ENCODE peak calls at places on chromosomes 5 and 9, in seven cellular contexts. E, D, F, T, G, C and U are unnamed samples.

GRCh38 chr5:1015545-1015944 is 6.9 kb downstream of the NKD2 start:
- DNase-seq in E (no peak), D (no peak), T (no peak), F (no peak), C (no peak), G (no peak), U (no peak)

GRCh38 chr9:73230257-73230656 is 78.6 kb downstream of the ANXA1 start:
- DNase-seq in E (no peak), C (no peak), G (no peak), F (no peak), D (no peak), T (peak; percentile 4), U (no peak)

GRCh38 chr9:134842321-134842720 is 38.3 kb upstream of the FCN2 start:
- DNase-seq in G (no peak), T (no peak), F (no peak), C (no peak), E (no peak), D (no peak), U (no peak)

GRCh38 chr5:132963175-132964104 is at the start of gene AFF4:
- DNase-seq in C (peak; percentile 78), E (peak; percentile 99), D (peak; percentile 96), T (peak; percentile 98), F (peak; percentile 95), G (peak; percentile 75), U (peak; percentile 87)

GRCh38 chr5:160479926-160480325 is 58.3 kb downstream of the PTTG1 start:
- DNase-seq in C (no peak), F (peak; percentile 84), E (no peak), T (peak; percentile 38), G (no peak), D (no peak), U (peak; percentile 88)

GRCh38 chr9:133477992-133478850 is 678 bp downstream of the SLC2A6 start:
- DNase-seq in F (peak; percentile 17), T (no peak), G (no peak), D (no peak), E (peak; percentile 76), C (no peak), U (peak; percentile 8)

GRCh38 chr9:124800306-124801259 is 23.6 kb downstream of the OLFML2A start:
- DNase-seq in T (peak; percentile 45), G (no peak), E (no peak), D (peak; percentile 49), F (peak; percentile 47), C (no peak), U (no peak)

GRCh38 chr9:35932732-35933131 is 23.4 kb downstream of the SPAAR start:
- DNase-seq in T (no peak), F (no peak), G (no peak), E (no peak), D (no peak), C (no peak), U (no peak)

GRCh38 chr5:41414598-41414997 is 95.8 kb downstream of the PLCXD3 start:
- DNase-seq in T (peak; percentile 92), C (no peak), E (peak; percentile 73), D (no peak), F (peak; percentile 96), G (no peak), U (peak; percentile 98)

GRCh38 chr5:37272564-37272963 is 23.4 kb upstream of the CPLANE1 start:
- DNase-seq in E (peak; percentile 63), F (peak; percentile 2), T (peak; percentile 66), G (no peak), D (peak; percentile 75), C (no peak), U (peak; percentile 84)

GRCh38 chr5:124289641-124290201 is 456.7 kb downstream of the ZNF608 start:
- DNase-seq in G (peak; percentile 69), T (peak; percentile 49), D (no peak), F (no peak), C (peak; percentile 4), E (peak; percentile 96), U (no peak)

GRCh38 chr9:80994892-80995291 is 694.5 kb downstream of the TLE1 start:
- DNase-seq in E (no peak), C (no peak), G (no peak), T (peak; percentile 67), D (no peak), F (peak; percentile 55), U (peak; percentile 52)

GRCh38 chr5:179334017-179334765 is 11.1 kb downstream of the ADAMTS2 start:
- DNase-seq in F (no peak), D (no peak), G (no peak), C (no peak), T (no peak), E (no peak), U (no peak)

GRCh38 chr9:106970219-106970975 is 107.4 kb downstream of the ZNF462 start:
- DNase-seq in F (peak; percentile 35), T (no peak), C (no peak), G (no peak), E (no peak), D (no peak), U (no peak)

GRCh38 chr5:155983954-155984353 is 343.0 kb upstream of the SGCD start:
- DNase-seq in F (peak; percentile 91), C (no peak), D (no peak), G (no peak), E (no peak), T (no peak), U (no peak)

GRCh38 chr5:141650851-141651727 is at the start of gene FCHSD1:
- DNase-seq in F (peak; percentile 75), D (peak; percentile 92), G (peak; percentile 37), T (peak; percentile 87), E (peak; percentile 97), C (no peak), U (peak; percentile 70)

GRCh38 chr5:119022017-119022745 is 33.8 kb upstream of the DTWD2 start:
- DNase-seq in G (no peak), D (no peak), T (peak; percentile 57), E (no peak), C (no peak), F (peak; percentile 57), U (peak; percentile 50)

GRCh38 chr9:84314306-84314705 is 26.3 kb downstream of the SLC28A3 start:
- DNase-seq in F (peak; percentile 51), D (no peak), E (no peak), G (no peak), C (no peak), T (no peak), U (no peak)

GRCh38 chr5:124180523-124181461 is 565.6 kb downstream of the ZNF608 start:
- DNase-seq in D (no peak), C (no peak), E (no peak), T (no peak), G (no peak), F (peak; percentile 21), U (no peak)

GRCh38 chr5:163434410-163434866 is 3.0 kb upstream of the CCNG1 start:
- DNase-seq in F (peak; percentile 47), G (no peak), E (no peak), D (no peak), C (no peak), T (peak; percentile 84), U (peak; percentile 59)

GRCh38 chr5:172833691-172834569 is at the start of gene ERGIC1:
- DNase-seq in D (peak; percentile 85), F (peak; percentile 78), E (peak; percentile 90), C (no peak), T (peak; percentile 91), G (peak; percentile 6), U (peak; percentile 81)

GRCh38 chr9:92709240-92709639 is 39.3 kb upstream of the IPPK start:
- DNase-seq in F (no peak), E (no peak), T (peak; percentile 10), C (no peak), D (no peak), G (no peak), U (no peak)

GRCh38 chr9:76539180-76539579 is 80.2 kb downstream of the GCNT1 start:
- DNase-seq in D (no peak), T (no peak), F (no peak), C (no peak), G (no peak), E (no peak), U (no peak)

GRCh38 chr9:78860806-78861475 is 564.0 kb downstream of the PSAT1 start:
- DNase-seq in D (no peak), F (peak; percentile 82), G (no peak), T (peak; percentile 88), C (no peak), E (no peak), U (peak; percentile 71)

GRCh38 chr9:137194388-137194787 is 5.9 kb downstream of the SSNA1 start:
- DNase-seq in C (peak; percentile 13), F (no peak), E (no peak), G (no peak), T (no peak), D (no peak), U (no peak)

GRCh38 chr9:101418518-101419111 is 17.0 kb downstream of the ALDOB start:
- DNase-seq in C (no peak), G (no peak), F (peak; percentile 58), D (no peak), E (no peak), T (no peak), U (no peak)

GRCh38 chr9:129676970-129677369 is 11.5 kb downstream of the PRRX2 start:
- DNase-seq in G (no peak), C (no peak), F (no peak), E (no peak), T (no peak), D (no peak), U (no peak)

GRCh38 chr9:129173296-129174101 is 4.6 kb downstream of the IER5L start:
- DNase-seq in E (no peak), F (no peak), T (no peak), G (no peak), D (no peak), C (no peak), U (no peak)

GRCh38 chr5:98099448-98100105 is 673.9 kb upstream of the RGMB start:
- DNase-seq in C (no peak), T (no peak), G (no peak), D (no peak), F (peak; percentile 44), E (no peak), U (peak; percentile 31)

GRCh38 chr5:1500411-1501091 is 23.2 kb downstream of the LPCAT1 start:
- DNase-seq in D (no peak), G (no peak), F (no peak), E (no peak), C (no peak), T (no peak), U (no peak)

GRCh38 chr9:72478993-72479392 is 42.4 kb upstream of the TMC1 start:
- DNase-seq in D (no peak), G (no peak), E (no peak), T (no peak), F (peak; percentile 69), C (no peak), U (no peak)

GRCh38 chr9:38294561-38294960 is 97.9 kb upstream of the ALDH1B1 start:
- DNase-seq in G (no peak), F (no peak), C (no peak), E (no peak), T (no peak), D (no peak), U (no peak)

GRCh38 chr9:105330201-105330600 is 85.8 kb downstream of the SLC44A1 start:
- DNase-seq in T (no peak), F (peak; percentile 40), C (no peak), E (no peak), D (no peak), G (no peak), U (peak; percentile 33)